ENCODE peak calls at places on chromosomes 16 and 17, in ten cellular contexts. One of them, this sample, is unnamed.

GRCh38 chr16:83539736-83540490 is 267.9 kb upstream of the HSBP1 start:
- DNase-seq in astrocyte: peak
- DNase-seq in AG04450: no peak
- DNase-seq in aorta: no peak
- DNase-seq in body of pancreas: no peak
- DNase-seq in effector memory CD4-positive, alpha-beta T cell: no peak
- DNase-seq in fibroblast of mammary gland: no peak
- DNase-seq in cardiac fibroblast: peak
- DNase-seq in Peyer's patch: no peak
- DNase-seq in naive thymus-derived CD4-positive, alpha-beta T cell: no peak
- DNase-seq in this sample: peak

GRCh38 chr16:2985893-2986355 is 5.7 kb upstream of the PKMYT1 start:
- DNase-seq in astrocyte: no peak
- DNase-seq in AG04450: no peak
- DNase-seq in aorta: no peak
- DNase-seq in body of pancreas: peak
- DNase-seq in effector memory CD4-positive, alpha-beta T cell: no peak
- DNase-seq in fibroblast of mammary gland: no peak
- DNase-seq in cardiac fibroblast: no peak
- DNase-seq in Peyer's patch: no peak
- DNase-seq in naive thymus-derived CD4-positive, alpha-beta T cell: no peak
- DNase-seq in this sample: no peak

GRCh38 chr16:58563235-58563634 is 47.9 kb downstream of the SETD6 start:
- DNase-seq in astrocyte: peak
- DNase-seq in AG04450: peak
- DNase-seq in aorta: no peak
- DNase-seq in body of pancreas: no peak
- DNase-seq in effector memory CD4-positive, alpha-beta T cell: no peak
- DNase-seq in fibroblast of mammary gland: peak
- DNase-seq in cardiac fibroblast: peak
- DNase-seq in Peyer's patch: no peak
- DNase-seq in naive thymus-derived CD4-positive, alpha-beta T cell: no peak
- DNase-seq in this sample: peak

GRCh38 chr17:50055055-50055425 is 870 bp upstream of the ITGA3 start:
- DNase-seq in astrocyte: peak
- DNase-seq in AG04450: no peak
- DNase-seq in aorta: no peak
- DNase-seq in body of pancreas: peak
- DNase-seq in effector memory CD4-positive, alpha-beta T cell: no peak
- DNase-seq in fibroblast of mammary gland: no peak
- DNase-seq in cardiac fibroblast: no peak
- DNase-seq in Peyer's patch: peak
- DNase-seq in naive thymus-derived CD4-positive, alpha-beta T cell: peak
- DNase-seq in this sample: no peak

GRCh38 chr16:89004209-89004831 is 27.3 kb upstream of the CBFA2T3 start:
- DNase-seq in astrocyte: no peak
- DNase-seq in AG04450: no peak
- DNase-seq in aorta: peak
- DNase-seq in body of pancreas: peak
- DNase-seq in effector memory CD4-positive, alpha-beta T cell: no peak
- DNase-seq in fibroblast of mammary gland: no peak
- DNase-seq in cardiac fibroblast: no peak
- DNase-seq in Peyer's patch: no peak
- DNase-seq in naive thymus-derived CD4-positive, alpha-beta T cell: peak
- DNase-seq in this sample: peak

GRCh38 chr17:44122825-44123355 is 551 bp downstream of the HDAC5 start:
- DNase-seq in astrocyte: no peak
- DNase-seq in AG04450: no peak
- DNase-seq in aorta: no peak
- DNase-seq in body of pancreas: no peak
- DNase-seq in effector memory CD4-positive, alpha-beta T cell: no peak
- DNase-seq in fibroblast of mammary gland: no peak
- DNase-seq in cardiac fibroblast: no peak
- DNase-seq in Peyer's patch: no peak
- DNase-seq in naive thymus-derived CD4-positive, alpha-beta T cell: no peak
- DNase-seq in this sample: no peak

GRCh38 chr17:65170839-65171238 is 33.7 kb downstream of the RGS9 start:
- DNase-seq in astrocyte: peak
- DNase-seq in AG04450: no peak
- DNase-seq in aorta: peak
- DNase-seq in body of pancreas: peak
- DNase-seq in effector memory CD4-positive, alpha-beta T cell: no peak
- DNase-seq in fibroblast of mammary gland: no peak
- DNase-seq in cardiac fibroblast: peak
- DNase-seq in Peyer's patch: no peak
- DNase-seq in naive thymus-derived CD4-positive, alpha-beta T cell: no peak
- DNase-seq in this sample: peak

GRCh38 chr17:77770331-77771105 is 188.0 kb upstream of the TNRC6C start:
- DNase-seq in astrocyte: peak
- DNase-seq in AG04450: peak
- DNase-seq in aorta: no peak
- DNase-seq in body of pancreas: no peak
- DNase-seq in effector memory CD4-positive, alpha-beta T cell: no peak
- DNase-seq in fibroblast of mammary gland: peak
- DNase-seq in cardiac fibroblast: peak
- DNase-seq in Peyer's patch: no peak
- DNase-seq in naive thymus-derived CD4-positive, alpha-beta T cell: no peak
- DNase-seq in this sample: peak

GRCh38 chr17:13074026-13074425 is 56.2 kb upstream of the ELAC2 start:
- DNase-seq in astrocyte: no peak
- DNase-seq in AG04450: no peak
- DNase-seq in aorta: no peak
- DNase-seq in body of pancreas: no peak
- DNase-seq in effector memory CD4-positive, alpha-beta T cell: no peak
- DNase-seq in fibroblast of mammary gland: peak
- DNase-seq in cardiac fibroblast: peak
- DNase-seq in Peyer's patch: no peak
- DNase-seq in naive thymus-derived CD4-positive, alpha-beta T cell: no peak
- DNase-seq in this sample: peak

GRCh38 chr16:18833707-18834505 is 32.6 kb upstream of the ARL6IP1 start:
- DNase-seq in astrocyte: no peak
- DNase-seq in AG04450: no peak
- DNase-seq in aorta: no peak
- DNase-seq in body of pancreas: no peak
- DNase-seq in effector memory CD4-positive, alpha-beta T cell: no peak
- DNase-seq in fibroblast of mammary gland: no peak
- DNase-seq in cardiac fibroblast: no peak
- DNase-seq in Peyer's patch: no peak
- DNase-seq in naive thymus-derived CD4-positive, alpha-beta T cell: no peak
- DNase-seq in this sample: no peak

GRCh38 chr16:59113009-59113408 is 378.9 kb upstream of the GOT2 start:
- DNase-seq in astrocyte: no peak
- DNase-seq in AG04450: no peak
- DNase-seq in aorta: no peak
- DNase-seq in body of pancreas: no peak
- DNase-seq in effector memory CD4-positive, alpha-beta T cell: no peak
- DNase-seq in fibroblast of mammary gland: no peak
- DNase-seq in cardiac fibroblast: no peak
- DNase-seq in Peyer's patch: no peak
- DNase-seq in naive thymus-derived CD4-positive, alpha-beta T cell: no peak
- DNase-seq in this sample: no peak

GRCh38 chr17:61415374-61416210 is 15.9 kb downstream of the TBX2 start:
- DNase-seq in astrocyte: no peak
- DNase-seq in AG04450: no peak
- DNase-seq in aorta: no peak
- DNase-seq in body of pancreas: no peak
- DNase-seq in effector memory CD4-positive, alpha-beta T cell: no peak
- DNase-seq in fibroblast of mammary gland: no peak
- DNase-seq in cardiac fibroblast: peak
- DNase-seq in Peyer's patch: peak
- DNase-seq in naive thymus-derived CD4-positive, alpha-beta T cell: no peak
- DNase-seq in this sample: no peak

GRCh38 chr17:68424861-68425260 is 32.4 kb downstream of the WIPI1 start:
- DNase-seq in astrocyte: no peak
- DNase-seq in AG04450: no peak
- DNase-seq in aorta: no peak
- DNase-seq in body of pancreas: peak
- DNase-seq in effector memory CD4-positive, alpha-beta T cell: no peak
- DNase-seq in fibroblast of mammary gland: no peak
- DNase-seq in cardiac fibroblast: no peak
- DNase-seq in Peyer's patch: no peak
- DNase-seq in naive thymus-derived CD4-positive, alpha-beta T cell: no peak
- DNase-seq in this sample: no peak

GRCh38 chr16:11955713-11956123 is 9.3 kb upstream of the TNFRSF17 start:
- DNase-seq in astrocyte: peak
- DNase-seq in AG04450: peak
- DNase-seq in aorta: no peak
- DNase-seq in body of pancreas: no peak
- DNase-seq in effector memory CD4-positive, alpha-beta T cell: no peak
- DNase-seq in fibroblast of mammary gland: peak
- DNase-seq in cardiac fibroblast: peak
- DNase-seq in Peyer's patch: no peak
- DNase-seq in naive thymus-derived CD4-positive, alpha-beta T cell: no peak
- DNase-seq in this sample: peak
- H3K4me3 ChIP-seq in astrocyte: no peak
- H3K4me3 ChIP-seq in AG04450: no peak
- H3K4me3 ChIP-seq in aorta: no peak
- H3K4me3 ChIP-seq in body of pancreas: no peak
- H3K4me3 ChIP-seq in effector memory CD4-positive, alpha-beta T cell: no peak
- H3K4me3 ChIP-seq in fibroblast of mammary gland: no peak
- H3K4me3 ChIP-seq in cardiac fibroblast: no peak
- H3K4me3 ChIP-seq in Peyer's patch: no peak
- H3K4me3 ChIP-seq in naive thymus-derived CD4-positive, alpha-beta T cell: no peak
- H3K4me3 ChIP-seq in this sample: no peak

GRCh38 chr16:84737192-84737591 is 37.4 kb downstream of the USP10 start:
- DNase-seq in astrocyte: no peak
- DNase-seq in AG04450: no peak
- DNase-seq in aorta: no peak
- DNase-seq in body of pancreas: no peak
- DNase-seq in effector memory CD4-positive, alpha-beta T cell: no peak
- DNase-seq in fibroblast of mammary gland: no peak
- DNase-seq in cardiac fibroblast: no peak
- DNase-seq in Peyer's patch: no peak
- DNase-seq in naive thymus-derived CD4-positive, alpha-beta T cell: no peak
- DNase-seq in this sample: no peak
- H3K4me3 ChIP-seq in astrocyte: no peak
- H3K4me3 ChIP-seq in AG04450: no peak
- H3K4me3 ChIP-seq in aorta: no peak
- H3K4me3 ChIP-seq in body of pancreas: no peak
- H3K4me3 ChIP-seq in effector memory CD4-positive, alpha-beta T cell: no peak
- H3K4me3 ChIP-seq in fibroblast of mammary gland: no peak
- H3K4me3 ChIP-seq in cardiac fibroblast: no peak
- H3K4me3 ChIP-seq in Peyer's patch: no peak
- H3K4me3 ChIP-seq in naive thymus-derived CD4-positive, alpha-beta T cell: no peak
- H3K4me3 ChIP-seq in this sample: no peak

DNA sequence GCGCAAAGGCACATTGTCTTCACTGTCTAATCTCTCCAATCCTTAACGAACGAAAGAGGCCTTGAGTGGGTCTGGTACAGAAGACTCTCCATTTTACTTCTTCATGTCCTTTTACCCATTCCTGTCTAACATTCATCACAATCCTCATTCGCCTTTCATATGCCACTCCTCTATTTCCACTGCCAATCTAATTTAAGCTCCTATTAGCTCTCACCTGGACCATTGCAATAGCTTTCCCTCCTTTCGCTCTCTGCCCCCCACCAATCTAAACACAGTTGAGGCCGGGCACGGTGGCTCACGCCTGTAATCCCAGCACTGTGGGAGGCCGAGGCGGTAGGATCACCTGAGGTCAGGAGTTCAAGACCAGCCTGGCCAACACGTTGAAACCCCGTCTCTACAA is 6.3 kb upstream of the SLFN14 start:
- DNase-seq in astrocyte: no peak
- DNase-seq in AG04450: no peak
- DNase-seq in aorta: no peak
- DNase-seq in body of pancreas: no peak
- DNase-seq in effector memory CD4-positive, alpha-beta T cell: no peak
- DNase-seq in fibroblast of mammary gland: no peak
- DNase-seq in cardiac fibroblast: no peak
- DNase-seq in Peyer's patch: no peak
- DNase-seq in naive thymus-derived CD4-positive, alpha-beta T cell: no peak
- DNase-seq in this sample: no peak
- H3K4me3 ChIP-seq in astrocyte: peak
- H3K4me3 ChIP-seq in AG04450: no peak
- H3K4me3 ChIP-seq in aorta: no peak
- H3K4me3 ChIP-seq in body of pancreas: no peak
- H3K4me3 ChIP-seq in effector memory CD4-positive, alpha-beta T cell: no peak
- H3K4me3 ChIP-seq in fibroblast of mammary gland: no peak
- H3K4me3 ChIP-seq in cardiac fibroblast: no peak
- H3K4me3 ChIP-seq in Peyer's patch: peak
- H3K4me3 ChIP-seq in naive thymus-derived CD4-positive, alpha-beta T cell: no peak
- H3K4me3 ChIP-seq in this sample: no peak

DNA sequence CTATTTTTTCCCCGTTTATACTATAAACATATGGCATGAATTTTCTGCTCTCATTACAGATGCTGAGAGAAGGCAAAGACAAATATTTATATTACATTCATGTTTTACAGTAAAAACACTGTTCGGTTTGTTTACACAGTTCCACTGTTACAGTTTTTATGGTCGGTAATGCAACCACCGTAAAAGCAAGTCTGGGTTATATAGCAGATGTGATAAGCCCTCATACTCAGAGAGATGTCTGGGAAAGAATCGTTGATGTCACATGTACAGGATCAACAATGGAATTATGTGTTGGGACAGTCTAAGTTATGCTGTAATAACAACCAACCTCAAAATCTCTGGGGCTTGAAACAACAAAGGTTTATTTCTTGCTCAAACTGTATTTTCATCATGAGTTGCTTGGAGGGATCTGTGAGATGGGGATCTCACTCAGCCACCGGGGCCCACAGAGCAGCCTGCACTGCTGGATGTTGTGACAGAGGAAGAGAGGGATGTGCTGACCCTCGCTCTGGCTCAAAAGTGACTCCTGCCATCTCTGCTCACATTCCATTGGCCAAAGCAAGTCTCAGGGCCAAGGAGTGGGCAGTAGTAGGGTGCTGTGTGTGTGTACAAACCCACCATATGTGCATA is 85.2 kb downstream of the WWOX start:
- DNase-seq in astrocyte: peak
- DNase-seq in AG04450: peak
- DNase-seq in aorta: no peak
- DNase-seq in body of pancreas: no peak
- DNase-seq in effector memory CD4-positive, alpha-beta T cell: no peak
- DNase-seq in fibroblast of mammary gland: peak
- DNase-seq in cardiac fibroblast: peak
- DNase-seq in Peyer's patch: no peak
- DNase-seq in naive thymus-derived CD4-positive, alpha-beta T cell: no peak
- DNase-seq in this sample: no peak
- H3K4me3 ChIP-seq in astrocyte: peak
- H3K4me3 ChIP-seq in AG04450: peak
- H3K4me3 ChIP-seq in aorta: peak
- H3K4me3 ChIP-seq in body of pancreas: no peak
- H3K4me3 ChIP-seq in effector memory CD4-positive, alpha-beta T cell: no peak
- H3K4me3 ChIP-seq in fibroblast of mammary gland: no peak
- H3K4me3 ChIP-seq in cardiac fibroblast: no peak
- H3K4me3 ChIP-seq in Peyer's patch: no peak
- H3K4me3 ChIP-seq in naive thymus-derived CD4-positive, alpha-beta T cell: no peak
- H3K4me3 ChIP-seq in this sample: no peak

This sample was measured in fibroblast of the aortic adventitia.